ENCODE peak calls at places on chromosomes 11 and 22, in four cellular contexts. E is K562, P is Panc1, W is HepG2. F is an unnamed sample.

GRCh38 chr11:1460396-1460795 is 26.2 kb downstream of the MOB2 start:
- DNase-seq in E (no peak), P (no peak), W (no peak), F (no peak)

GRCh38 chr22:28951969-28952521 is 68.7 kb downstream of the ZNRF3 start:
- DNase-seq in E (no peak), P (no peak), W (peak; percentile 65), F (no peak)

GRCh38 chr11:129252621-129253020 is 60.5 kb upstream of the ARHGAP32 start:
- DNase-seq in E (no peak), P (no peak), W (no peak), F (no peak)

GRCh38 chr11:62398011-62398994 is 20.5 kb upstream of the SCGB1A1 start:
- DNase-seq in E (peak; percentile 81), P (no peak), W (peak; percentile 54), F (no peak)

GRCh38 chr11:60867871-60868681 is 734 bp downstream of the ZP1 start:
- DNase-seq in E (no peak), P (no peak), W (no peak), F (no peak)

GRCh38 chr11:95799531-95799930 is 9.2 kb downstream of the CEP57 start:
- DNase-seq in E (no peak), P (no peak), W (no peak), F (no peak)

GRCh38 chr11:24298126-24298525 is 198.7 kb upstream of the LUZP2 start:
- DNase-seq in E (no peak), P (no peak), W (no peak), F (no peak)

GRCh38 chr11:132451942-132452601 is 1080.2 kb downstream of the OPCML start:
- DNase-seq in E (no peak), P (no peak), W (no peak), F (no peak)

GRCh38 chr11:60937144-60937527 is 12.9 kb downstream of the TMEM132A start:
- DNase-seq in E (no peak), P (no peak), W (no peak), F (no peak)

GRCh38 chr22:37431811-37432707 is 4.8 kb upstream of the ELFN2 start:
- DNase-seq in E (no peak), P (no peak), W (peak; percentile 19), F (peak; percentile 89)

GRCh38 chr11:85132839-85133238 is 494.3 kb downstream of the DLG2 start:
- DNase-seq in E (no peak), P (no peak), W (no peak), F (no peak)

GRCh38 chr11:115939726-115940421 is 435.7 kb upstream of the CADM1 start:
- DNase-seq in E (no peak), P (no peak), W (no peak), F (no peak)

GRCh38 chr11:134347441-134347840 is 15.7 kb downstream of the GLB1L2 start:
- DNase-seq in E (no peak), P (no peak), W (no peak), F (no peak)

GRCh38 chr11:94060401-94060800 is 39.2 kb downstream of the HEPHL1 start:
- DNase-seq in E (no peak), P (no peak), W (no peak), F (no peak)

GRCh38 chr22:23762866-23763578 is at the start of gene C22orf15:
- DNase-seq in E (no peak), P (no peak), W (no peak), F (no peak)

GRCh38 chr11:33936057-33936456 is 44.2 kb upstream of the LMO2 start:
- DNase-seq in E (no peak), P (no peak), W (no peak), F (no peak)

GRCh38 chr22:17213976-17214375 is 5.3 kb downstream of the ADA2 start:
- DNase-seq in E (peak; percentile 59), P (no peak), W (peak; percentile 21), F (peak; percentile 40)

GRCh38 chr22:17222503-17222902 is 3.3 kb upstream of the ADA2 start:
- DNase-seq in E (no peak), P (no peak), W (no peak), F (no peak)

GRCh38 chr22:17217179-17217578 is 2.1 kb downstream of the ADA2 start:
- DNase-seq in E (no peak), P (no peak), W (no peak), F (no peak)

GRCh38 chr22:17214416-17215043 is 4.7 kb downstream of the ADA2 start:
- DNase-seq in E (no peak), P (no peak), W (no peak), F (no peak)

DNA sequence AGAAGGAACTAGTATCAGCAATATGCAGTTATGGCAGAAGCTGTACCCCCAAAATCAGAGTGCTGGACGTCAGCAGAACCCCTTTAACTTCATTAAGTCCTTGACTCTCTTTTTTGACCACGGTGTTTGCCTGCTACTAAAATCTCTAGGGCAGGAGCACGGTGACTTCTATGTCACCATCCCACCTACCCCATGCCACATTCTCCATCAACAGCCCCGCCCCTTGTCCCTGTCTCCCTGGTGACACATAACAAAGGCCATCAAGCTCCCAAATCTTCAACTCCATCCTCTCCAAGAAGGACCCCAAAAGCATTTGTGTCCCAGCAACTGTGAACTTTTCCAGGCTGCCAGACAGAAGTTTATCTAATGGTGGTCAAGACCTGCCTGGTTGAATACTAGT is 894 bp downstream of the ADA2 start:
- DNase-seq in E (no peak), P (no peak), W (no peak), F (no peak)
- TF ChIP-seq TCF7L2 in E (no peak), P (no peak), W (no peak), F (no peak)

GRCh38 chr11:36237341-36237740 is 51.9 kb downstream of the COMMD9 start:
- DNase-seq in E (no peak), P (no peak), W (no peak), F (no peak)
- TF ChIP-seq TCF7L2 in E (no peak), P (no peak), W (no peak), F (no peak)

GRCh38 chr11:125356736-125357292 is 139.3 kb downstream of the FEZ1 start:
- DNase-seq in E (no peak), P (no peak), W (no peak), F (no peak)
- TF ChIP-seq TCF7L2 in E (no peak), P (no peak), W (no peak), F (no peak)

GRCh38 chr11:63569570-63569969 is 6.4 kb upstream of the PLAAT2 start:
- DNase-seq in E (no peak), P (no peak), W (no peak), F (no peak)

GRCh38 chr11:63574856-63575602 is 11.8 kb upstream of the PLAAT2 start:
- DNase-seq in E (no peak), P (no peak), W (peak; percentile 76), F (no peak)

GRCh38 chr11:63572026-63572688 is 9.0 kb upstream of the PLAAT2 start:
- DNase-seq in E (no peak), P (no peak), W (no peak), F (no peak)

GRCh38 chr11:63573881-63574855 is 11.0 kb upstream of the PLAAT2 start:
- DNase-seq in E (peak; percentile 55), P (no peak), W (peak; percentile 78), F (no peak)
- TF ChIP-seq TCF7L2 in E (no peak), P (no peak), W (no peak), F (no peak)

F was measured in HCT116.